ENCODE peak calls at places on chromosomes 7 and 10, in four cellular contexts. One of them, this sample, is unnamed.

GRCh38 chr10:77266242-77266641 is 371.4 kb downstream of the KCNMA1 start:
- DNase-seq in IMR-90: no peak
- DNase-seq in adipocyte: no peak
- DNase-seq in neural progenitor cell: no peak
- DNase-seq in this sample: no peak

GRCh38 chr10:18367840-18368239 is 227.6 kb downstream of the CACNB2 start:
- DNase-seq in IMR-90: no peak
- DNase-seq in adipocyte: no peak
- DNase-seq in neural progenitor cell: no peak
- DNase-seq in this sample: no peak

GRCh38 chr10:23158370-23158769 is 33.7 kb upstream of the PTF1A start:
- DNase-seq in adipocyte: peak
- DNase-seq in neural progenitor cell: peak
- DNase-seq in IMR-90: peak
- DNase-seq in this sample: peak

GRCh38 chr10:126137557-126138221 is 241.3 kb downstream of the FANK1 start:
- DNase-seq in IMR-90: peak
- DNase-seq in neural progenitor cell: no peak
- DNase-seq in adipocyte: no peak
- DNase-seq in this sample: no peak

GRCh38 chr7:99235925-99236324 is 28.0 kb upstream of the KPNA7 start:
- DNase-seq in neural progenitor cell: no peak
- DNase-seq in IMR-90: no peak
- DNase-seq in adipocyte: no peak
- DNase-seq in this sample: no peak

GRCh38 chr7:134701272-134701671 is 54.6 kb downstream of the BPGM start:
- DNase-seq in adipocyte: peak
- DNase-seq in IMR-90: peak
- DNase-seq in neural progenitor cell: no peak
- DNase-seq in this sample: peak

GRCh38 chr10:775245-776075 is 86.0 kb upstream of the DIP2C start:
- DNase-seq in neural progenitor cell: no peak
- DNase-seq in adipocyte: peak
- DNase-seq in IMR-90: peak
- DNase-seq in this sample: no peak

GRCh38 chr7:143901360-143901709 is 641 bp downstream of the TCAF1 start:
- DNase-seq in IMR-90: peak
- DNase-seq in neural progenitor cell: no peak
- DNase-seq in adipocyte: peak
- DNase-seq in this sample: no peak

GRCh38 chr10:131890276-131891195 is 10.3 kb upstream of the PPP2R2D start:
- DNase-seq in neural progenitor cell: no peak
- DNase-seq in IMR-90: no peak
- DNase-seq in adipocyte: no peak
- DNase-seq in this sample: no peak

GRCh38 chr10:82826132-82826531 is 951.1 kb downstream of the NRG3 start:
- DNase-seq in neural progenitor cell: no peak
- DNase-seq in adipocyte: peak
- DNase-seq in IMR-90: no peak
- DNase-seq in this sample: no peak

GRCh38 chr10:49112098-49112497 is 3.2 kb downstream of the VSTM4 start:
- DNase-seq in IMR-90: no peak
- DNase-seq in adipocyte: no peak
- DNase-seq in neural progenitor cell: no peak
- DNase-seq in this sample: no peak

GRCh38 chr10:3255086-3255485 is 82.5 kb upstream of the PITRM1 start:
- DNase-seq in adipocyte: no peak
- DNase-seq in neural progenitor cell: no peak
- DNase-seq in IMR-90: no peak
- DNase-seq in this sample: no peak

GRCh38 chr10:943334-944033 is 12.0 kb upstream of the LARP4B start:
- DNase-seq in adipocyte: no peak
- DNase-seq in neural progenitor cell: no peak
- DNase-seq in IMR-90: no peak
- DNase-seq in this sample: no peak

GRCh38 chr7:36084485-36085091 is 68.5 kb upstream of the EEPD1 start:
- DNase-seq in adipocyte: peak
- DNase-seq in IMR-90: peak
- DNase-seq in neural progenitor cell: peak
- DNase-seq in this sample: no peak

GRCh38 chr7:94182066-94182465 is 177.9 kb upstream of the BET1 start:
- DNase-seq in adipocyte: peak
- DNase-seq in IMR-90: peak
- DNase-seq in neural progenitor cell: no peak
- DNase-seq in this sample: peak

GRCh38 chr10:130631139-130631864 is 495.1 kb downstream of the GLRX3 start:
- DNase-seq in IMR-90: no peak
- DNase-seq in adipocyte: no peak
- DNase-seq in neural progenitor cell: no peak
- DNase-seq in this sample: no peak

GRCh38 chr7:140920745-140921144 is 4.0 kb downstream of the BRAF start:
- DNase-seq in IMR-90: no peak
- DNase-seq in neural progenitor cell: no peak
- DNase-seq in adipocyte: no peak
- DNase-seq in this sample: no peak

GRCh38 chr10:86182150-86182549 is 184.4 kb downstream of the GRID1 start:
- DNase-seq in adipocyte: no peak
- DNase-seq in neural progenitor cell: peak
- DNase-seq in IMR-90: no peak
- DNase-seq in this sample: no peak

GRCh38 chr10:44391981-44392380 is 7.1 kb upstream of the CXCL12 start:
- DNase-seq in adipocyte: no peak
- DNase-seq in IMR-90: no peak
- DNase-seq in neural progenitor cell: no peak
- DNase-seq in this sample: no peak

GRCh38 chr7:128406147-128406985 is 3.4 kb downstream of the IMPDH1 start:
- DNase-seq in neural progenitor cell: no peak
- DNase-seq in adipocyte: no peak
- DNase-seq in IMR-90: no peak
- DNase-seq in this sample: no peak

GRCh38 chr7:131076032-131076431 is 251.6 kb upstream of the MKLN1 start:
- DNase-seq in IMR-90: peak
- DNase-seq in adipocyte: peak
- DNase-seq in neural progenitor cell: no peak
- DNase-seq in this sample: no peak

GRCh38 chr10:126913316-126913715 is 8.1 kb downstream of the DOCK1 start:
- DNase-seq in adipocyte: no peak
- DNase-seq in IMR-90: no peak
- DNase-seq in neural progenitor cell: no peak
- DNase-seq in this sample: no peak

GRCh38 chr10:83433705-83434104 is 705.6 kb upstream of the GHITM start:
- DNase-seq in adipocyte: no peak
- DNase-seq in IMR-90: no peak
- DNase-seq in neural progenitor cell: no peak
- DNase-seq in this sample: no peak

GRCh38 chr7:1136841-1137516 is 23.0 kb downstream of the ZFAND2A start:
- DNase-seq in neural progenitor cell: peak
- DNase-seq in adipocyte: no peak
- DNase-seq in IMR-90: no peak
- DNase-seq in this sample: no peak

GRCh38 chr7:85068796-85069195 is 118.1 kb downstream of the SEMA3D start:
- DNase-seq in neural progenitor cell: no peak
- DNase-seq in IMR-90: peak
- DNase-seq in adipocyte: peak
- DNase-seq in this sample: peak

GRCh38 chr10:26432938-26433337 is 5.2 kb upstream of the APBB1IP start:
- DNase-seq in neural progenitor cell: no peak
- DNase-seq in adipocyte: no peak
- DNase-seq in IMR-90: no peak
- DNase-seq in this sample: no peak

GRCh38 chr7:34362621-34363020 is 295.4 kb upstream of the NPSR1 start:
- DNase-seq in adipocyte: no peak
- DNase-seq in neural progenitor cell: no peak
- DNase-seq in IMR-90: no peak
- DNase-seq in this sample: no peak

GRCh38 chr7:70829221-70830059 is 302.5 kb upstream of the GALNT17 start:
- DNase-seq in adipocyte: peak
- DNase-seq in neural progenitor cell: peak
- DNase-seq in IMR-90: peak
- DNase-seq in this sample: peak

GRCh38 chr7:130959743-130960207 is 225.8 kb upstream of the KLF14 start:
- DNase-seq in IMR-90: peak
- DNase-seq in neural progenitor cell: no peak
- DNase-seq in adipocyte: peak
- DNase-seq in this sample: no peak

GRCh38 chr10:110852897-110853296 is 18.8 kb upstream of the PDCD4 start:
- DNase-seq in IMR-90: no peak
- DNase-seq in neural progenitor cell: no peak
- DNase-seq in adipocyte: no peak
- DNase-seq in this sample: no peak

GRCh38 chr7:105011771-105012502 is 2.1 kb upstream of the KMT2E start:
- DNase-seq in adipocyte: peak
- DNase-seq in IMR-90: no peak
- DNase-seq in neural progenitor cell: no peak
- DNase-seq in this sample: no peak

GRCh38 chr7:52088008-52088787 is 771.6 kb upstream of the COBL start:
- DNase-seq in neural progenitor cell: peak
- DNase-seq in adipocyte: no peak
- DNase-seq in IMR-90: no peak
- DNase-seq in this sample: peak

GRCh38 chr7:87129332-87129731 is 22.9 kb upstream of the DMTF1 start:
- DNase-seq in IMR-90: no peak
- DNase-seq in adipocyte: no peak
- DNase-seq in neural progenitor cell: peak
- DNase-seq in this sample: no peak

GRCh38 chr7:102284891-102285540 is 1.7 kb upstream of the SH2B2 start:
- DNase-seq in neural progenitor cell: no peak
- DNase-seq in adipocyte: no peak
- DNase-seq in IMR-90: no peak
- DNase-seq in this sample: no peak

GRCh38 chr10:89838002-89838615 is 136.7 kb downstream of the KIF20B start:
- DNase-seq in adipocyte: no peak
- DNase-seq in IMR-90: no peak
- DNase-seq in neural progenitor cell: no peak
- DNase-seq in this sample: no peak
- H3K9ac ChIP-seq in adipocyte: peak
- H3K9ac ChIP-seq in IMR-90: no peak
- H3K9ac ChIP-seq in neural progenitor cell: no peak
- H3K9ac ChIP-seq in this sample: no peak

DNA sequence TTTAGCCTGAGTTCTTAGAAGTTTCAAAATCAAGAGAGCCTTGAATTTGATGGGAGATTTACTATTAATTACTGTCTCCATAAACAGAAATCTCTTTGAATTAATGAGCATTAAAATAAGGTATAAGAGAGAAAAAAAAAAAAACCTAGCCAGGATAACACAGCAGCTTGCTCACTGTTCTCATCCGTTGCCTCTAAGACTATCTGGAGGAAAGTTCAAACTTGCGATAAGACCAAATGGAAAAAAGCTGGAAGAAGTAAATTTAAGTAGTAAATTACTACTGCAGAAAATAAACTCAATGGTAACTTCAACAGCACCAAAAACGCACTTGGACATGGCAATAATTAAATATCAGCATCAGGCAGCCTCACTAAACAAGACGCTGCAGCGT is 36.7 kb downstream of the GNA12 start:
- DNase-seq in adipocyte: no peak
- DNase-seq in IMR-90: no peak
- DNase-seq in neural progenitor cell: no peak
- DNase-seq in this sample: no peak
- H3K9ac ChIP-seq in adipocyte: peak
- H3K9ac ChIP-seq in IMR-90: peak
- H3K9ac ChIP-seq in neural progenitor cell: no peak
- H3K9ac ChIP-seq in this sample: no peak

DNA sequence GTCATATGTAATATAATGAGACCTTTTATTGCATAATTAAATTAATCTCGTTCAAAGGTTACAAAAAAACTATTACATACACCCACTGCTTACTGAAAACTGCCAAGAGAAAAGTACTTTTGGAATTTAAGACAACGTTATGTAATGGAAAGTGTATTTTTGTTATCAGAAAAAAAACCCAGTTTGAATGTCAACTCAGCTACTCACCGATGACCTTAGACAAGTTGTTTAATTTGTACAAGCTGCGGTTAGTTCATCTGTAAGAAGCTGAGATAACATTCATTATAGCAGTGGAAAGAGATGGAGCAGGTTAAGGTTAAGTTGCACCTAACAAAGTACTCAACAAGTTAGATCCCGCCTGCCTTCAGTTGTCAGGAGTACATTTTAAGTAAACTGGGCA is 1.1 kb downstream of the PSMA2 start:
- DNase-seq in neural progenitor cell: no peak
- DNase-seq in IMR-90: peak
- DNase-seq in adipocyte: peak
- DNase-seq in this sample: peak
- H3K9ac ChIP-seq in neural progenitor cell: peak
- H3K9ac ChIP-seq in IMR-90: peak
- H3K9ac ChIP-seq in adipocyte: peak
- H3K9ac ChIP-seq in this sample: peak

GRCh38 chr7:69517985-69518731 is 80.1 kb upstream of the AUTS2 start:
- DNase-seq in adipocyte: no peak
- DNase-seq in IMR-90: no peak
- DNase-seq in neural progenitor cell: peak
- DNase-seq in this sample: no peak
- H3K9ac ChIP-seq in adipocyte: no peak
- H3K9ac ChIP-seq in IMR-90: no peak
- H3K9ac ChIP-seq in neural progenitor cell: no peak
- H3K9ac ChIP-seq in this sample: no peak

DNA sequence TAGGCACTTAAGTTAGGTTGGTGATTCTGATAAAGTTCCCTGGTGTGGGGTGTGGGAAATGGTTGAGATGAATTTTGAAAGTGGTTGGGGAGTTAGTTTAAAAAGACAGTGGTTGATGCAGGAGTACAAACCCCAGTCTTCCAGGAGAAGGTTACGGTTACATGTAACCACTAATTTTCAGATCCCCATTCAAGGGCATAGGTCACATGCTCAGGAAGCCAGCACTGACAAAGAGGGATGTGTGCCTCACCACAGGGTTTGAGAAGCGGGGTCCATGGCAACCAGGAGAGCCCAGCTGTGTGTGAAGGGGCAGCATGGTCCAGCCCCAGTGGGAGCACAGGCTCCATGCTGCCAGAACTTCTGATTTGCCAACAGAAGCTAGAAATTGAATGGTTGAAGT is 144.2 kb downstream of the MDFIC start:
- DNase-seq in adipocyte: no peak
- DNase-seq in IMR-90: no peak
- DNase-seq in neural progenitor cell: peak
- DNase-seq in this sample: no peak
- H3K9ac ChIP-seq in adipocyte: no peak
- H3K9ac ChIP-seq in IMR-90: no peak
- H3K9ac ChIP-seq in neural progenitor cell: no peak
- H3K9ac ChIP-seq in this sample: no peak